ENCODE peak calls at places on chromosomes 2 and 18, in seven cellular contexts. One of them, this sample, is unnamed.

GRCh38 chr2:181879295-181879694 is 12.2 kb upstream of the ITPRID2 start:
- DNase-seq in GOT3: no peak
- DNase-seq in NCI-H345: no peak
- DNase-seq in occipital lobe: no peak
- DNase-seq in GM19239: no peak
- DNase-seq in stimulated activated CD4-positive, alpha-beta T cell treated with anti-CD3 and anti-CD28 coated beads, Interleukin-2, amount 100 ng/mL, for 24 hours: no peak
- DNase-seq in non-pigmented ciliary epithelial cell: no peak
- DNase-seq in this sample: no peak

GRCh38 chr18:11749305-11749704 is 60.2 kb downstream of the GNAL start:
- DNase-seq in NCI-H345: no peak
- DNase-seq in occipital lobe: no peak
- DNase-seq in stimulated activated CD4-positive, alpha-beta T cell treated with anti-CD3 and anti-CD28 coated beads, Interleukin-2, amount 100 ng/mL, for 24 hours: no peak
- DNase-seq in GM19239: no peak
- DNase-seq in GOT3: no peak
- DNase-seq in non-pigmented ciliary epithelial cell: no peak
- DNase-seq in this sample: no peak

GRCh38 chr2:202941771-202942170 is 29.7 kb downstream of the CARF start:
- DNase-seq in NCI-H345: no peak
- DNase-seq in non-pigmented ciliary epithelial cell: peak
- DNase-seq in occipital lobe: no peak
- DNase-seq in GOT3: no peak
- DNase-seq in GM19239: no peak
- DNase-seq in stimulated activated CD4-positive, alpha-beta T cell treated with anti-CD3 and anti-CD28 coated beads, Interleukin-2, amount 100 ng/mL, for 24 hours: no peak
- DNase-seq in this sample: no peak

GRCh38 chr2:130727286-130727924 is 1.5 kb upstream of the GPR148 start:
- DNase-seq in non-pigmented ciliary epithelial cell: peak
- DNase-seq in occipital lobe: peak
- DNase-seq in stimulated activated CD4-positive, alpha-beta T cell treated with anti-CD3 and anti-CD28 coated beads, Interleukin-2, amount 100 ng/mL, for 24 hours: peak
- DNase-seq in GOT3: peak
- DNase-seq in GM19239: peak
- DNase-seq in NCI-H345: peak
- DNase-seq in this sample: peak

GRCh38 chr2:142104134-142104758 is 26.6 kb downstream of the LRP1B start:
- DNase-seq in NCI-H345: peak
- DNase-seq in GOT3: no peak
- DNase-seq in stimulated activated CD4-positive, alpha-beta T cell treated with anti-CD3 and anti-CD28 coated beads, Interleukin-2, amount 100 ng/mL, for 24 hours: no peak
- DNase-seq in GM19239: no peak
- DNase-seq in occipital lobe: no peak
- DNase-seq in non-pigmented ciliary epithelial cell: no peak
- DNase-seq in this sample: no peak

GRCh38 chr2:42049411-42050349 is 1.9 kb downstream of the PKDCC start:
- DNase-seq in stimulated activated CD4-positive, alpha-beta T cell treated with anti-CD3 and anti-CD28 coated beads, Interleukin-2, amount 100 ng/mL, for 24 hours: no peak
- DNase-seq in GOT3: no peak
- DNase-seq in non-pigmented ciliary epithelial cell: no peak
- DNase-seq in GM19239: no peak
- DNase-seq in NCI-H345: no peak
- DNase-seq in occipital lobe: no peak
- DNase-seq in this sample: peak

GRCh38 chr2:238700506-238701050 is 147.3 kb upstream of the TWIST2 start:
- DNase-seq in GM19239: no peak
- DNase-seq in occipital lobe: no peak
- DNase-seq in GOT3: no peak
- DNase-seq in stimulated activated CD4-positive, alpha-beta T cell treated with anti-CD3 and anti-CD28 coated beads, Interleukin-2, amount 100 ng/mL, for 24 hours: no peak
- DNase-seq in NCI-H345: no peak
- DNase-seq in non-pigmented ciliary epithelial cell: no peak
- DNase-seq in this sample: no peak

GRCh38 chr2:107325983-107326786 is 440.2 kb upstream of the ST6GAL2 start:
- DNase-seq in occipital lobe: no peak
- DNase-seq in GOT3: no peak
- DNase-seq in non-pigmented ciliary epithelial cell: no peak
- DNase-seq in GM19239: no peak
- DNase-seq in NCI-H345: no peak
- DNase-seq in stimulated activated CD4-positive, alpha-beta T cell treated with anti-CD3 and anti-CD28 coated beads, Interleukin-2, amount 100 ng/mL, for 24 hours: no peak
- DNase-seq in this sample: peak

GRCh38 chr2:27552941-27553340 is 29.9 kb upstream of the ZNF512 start:
- DNase-seq in stimulated activated CD4-positive, alpha-beta T cell treated with anti-CD3 and anti-CD28 coated beads, Interleukin-2, amount 100 ng/mL, for 24 hours: no peak
- DNase-seq in occipital lobe: no peak
- DNase-seq in NCI-H345: no peak
- DNase-seq in GM19239: no peak
- DNase-seq in non-pigmented ciliary epithelial cell: no peak
- DNase-seq in GOT3: no peak
- DNase-seq in this sample: no peak

GRCh38 chr2:238571626-238572372 is 145.1 kb downstream of the ASB1 start:
- DNase-seq in occipital lobe: no peak
- DNase-seq in NCI-H345: peak
- DNase-seq in non-pigmented ciliary epithelial cell: no peak
- DNase-seq in stimulated activated CD4-positive, alpha-beta T cell treated with anti-CD3 and anti-CD28 coated beads, Interleukin-2, amount 100 ng/mL, for 24 hours: no peak
- DNase-seq in GOT3: no peak
- DNase-seq in GM19239: no peak
- DNase-seq in this sample: no peak

GRCh38 chr2:109351164-109351756 is 222.3 kb downstream of the SH3RF3 start:
- DNase-seq in stimulated activated CD4-positive, alpha-beta T cell treated with anti-CD3 and anti-CD28 coated beads, Interleukin-2, amount 100 ng/mL, for 24 hours: peak
- DNase-seq in occipital lobe: no peak
- DNase-seq in non-pigmented ciliary epithelial cell: no peak
- DNase-seq in GM19239: no peak
- DNase-seq in GOT3: peak
- DNase-seq in NCI-H345: no peak
- DNase-seq in this sample: peak

GRCh38 chr2:3037196-3038194 is 340.1 kb downstream of the EIPR1 start:
- DNase-seq in NCI-H345: no peak
- DNase-seq in GM19239: no peak
- DNase-seq in non-pigmented ciliary epithelial cell: no peak
- DNase-seq in stimulated activated CD4-positive, alpha-beta T cell treated with anti-CD3 and anti-CD28 coated beads, Interleukin-2, amount 100 ng/mL, for 24 hours: no peak
- DNase-seq in occipital lobe: no peak
- DNase-seq in GOT3: no peak
- DNase-seq in this sample: no peak

GRCh38 chr2:104868081-104868806 is 14.3 kb downstream of the POU3F3 start:
- DNase-seq in occipital lobe: peak
- DNase-seq in NCI-H345: no peak
- DNase-seq in stimulated activated CD4-positive, alpha-beta T cell treated with anti-CD3 and anti-CD28 coated beads, Interleukin-2, amount 100 ng/mL, for 24 hours: no peak
- DNase-seq in GOT3: no peak
- DNase-seq in GM19239: no peak
- DNase-seq in non-pigmented ciliary epithelial cell: no peak
- DNase-seq in this sample: no peak

GRCh38 chr2:188340257-188340656 is 48.6 kb downstream of the GULP1 start:
- DNase-seq in NCI-H345: no peak
- DNase-seq in GOT3: no peak
- DNase-seq in stimulated activated CD4-positive, alpha-beta T cell treated with anti-CD3 and anti-CD28 coated beads, Interleukin-2, amount 100 ng/mL, for 24 hours: no peak
- DNase-seq in GM19239: no peak
- DNase-seq in occipital lobe: no peak
- DNase-seq in non-pigmented ciliary epithelial cell: no peak
- DNase-seq in this sample: no peak

GRCh38 chr2:42030829-42031228 is 17.0 kb upstream of the PKDCC start:
- DNase-seq in NCI-H345: no peak
- DNase-seq in GOT3: no peak
- DNase-seq in stimulated activated CD4-positive, alpha-beta T cell treated with anti-CD3 and anti-CD28 coated beads, Interleukin-2, amount 100 ng/mL, for 24 hours: no peak
- DNase-seq in non-pigmented ciliary epithelial cell: no peak
- DNase-seq in occipital lobe: no peak
- DNase-seq in GM19239: no peak
- DNase-seq in this sample: no peak

GRCh38 chr2:144924827-144925226 is 404.9 kb upstream of the ZEB2 start:
- DNase-seq in occipital lobe: no peak
- DNase-seq in stimulated activated CD4-positive, alpha-beta T cell treated with anti-CD3 and anti-CD28 coated beads, Interleukin-2, amount 100 ng/mL, for 24 hours: no peak
- DNase-seq in non-pigmented ciliary epithelial cell: no peak
- DNase-seq in GOT3: no peak
- DNase-seq in GM19239: no peak
- DNase-seq in NCI-H345: no peak
- DNase-seq in this sample: no peak

GRCh38 chr2:166233244-166233643 is 105.4 kb upstream of the SCN1A start:
- DNase-seq in stimulated activated CD4-positive, alpha-beta T cell treated with anti-CD3 and anti-CD28 coated beads, Interleukin-2, amount 100 ng/mL, for 24 hours: no peak
- DNase-seq in GM19239: no peak
- DNase-seq in NCI-H345: no peak
- DNase-seq in occipital lobe: no peak
- DNase-seq in non-pigmented ciliary epithelial cell: no peak
- DNase-seq in GOT3: no peak
- DNase-seq in this sample: no peak

GRCh38 chr2:40352321-40353099 is 99.4 kb downstream of the SLC8A1 start:
- DNase-seq in NCI-H345: no peak
- DNase-seq in stimulated activated CD4-positive, alpha-beta T cell treated with anti-CD3 and anti-CD28 coated beads, Interleukin-2, amount 100 ng/mL, for 24 hours: no peak
- DNase-seq in GM19239: no peak
- DNase-seq in non-pigmented ciliary epithelial cell: no peak
- DNase-seq in occipital lobe: no peak
- DNase-seq in GOT3: no peak
- DNase-seq in this sample: no peak

GRCh38 chr18:10113156-10114022 is 199.6 kb downstream of the VAPA start:
- DNase-seq in NCI-H345: no peak
- DNase-seq in stimulated activated CD4-positive, alpha-beta T cell treated with anti-CD3 and anti-CD28 coated beads, Interleukin-2, amount 100 ng/mL, for 24 hours: no peak
- DNase-seq in occipital lobe: no peak
- DNase-seq in non-pigmented ciliary epithelial cell: no peak
- DNase-seq in GM19239: no peak
- DNase-seq in GOT3: no peak
- DNase-seq in this sample: no peak

GRCh38 chr2:100563407-100564247 is 834 bp downstream of the PDCL3 start:
- DNase-seq in NCI-H345: peak
- DNase-seq in GM19239: no peak
- DNase-seq in non-pigmented ciliary epithelial cell: no peak
- DNase-seq in stimulated activated CD4-positive, alpha-beta T cell treated with anti-CD3 and anti-CD28 coated beads, Interleukin-2, amount 100 ng/mL, for 24 hours: no peak
- DNase-seq in GOT3: no peak
- DNase-seq in occipital lobe: no peak
- DNase-seq in this sample: no peak